ENCODE peak calls at places on chromosomes 5 and 9, in ten cellular contexts. V, I, X, W, K, Y, O, Z, A and T are unnamed samples.

GRCh38 chr5:115840825-115841224 is 540 bp downstream of the ATG12 start:
- DNase-seq in Y (no peak), Z (no peak), K (no peak), V (no peak), X (no peak), I (no peak), W (no peak), A (no peak), O (no peak), T (no peak)

GRCh38 chr5:2529371-2530100 is 221.9 kb downstream of the IRX2 start:
- DNase-seq in Y (no peak), A (no peak), O (no peak), K (no peak), X (no peak), V (no peak), Z (no peak), W (no peak), I (no peak), T (no peak)

GRCh38 chr9:33131505-33132248 is 35.5 kb downstream of the B4GALT1 start:
- DNase-seq in Z (no peak), X (no peak), I (no peak), A (no peak), Y (no peak), O (no peak), V (no peak), W (no peak), K (no peak), T (no peak)

GRCh38 chr9:124553738-124554137 is 46.5 kb upstream of the NR5A1 start:
- DNase-seq in K (peak; percentile 53), Y (no peak), I (peak; percentile 48), A (no peak), O (no peak), V (no peak), X (no peak), W (no peak), Z (no peak), T (no peak)

GRCh38 chr5:135376961-135377621 is 21.9 kb downstream of the MACROH2A1 start:
- DNase-seq in Z (no peak), X (no peak), A (no peak), K (peak; percentile 78), O (no peak), Y (no peak), I (no peak), V (no peak), W (no peak), T (no peak)

GRCh38 chr9:131045300-131046092 is 36.5 kb downstream of the LAMC3 start:
- DNase-seq in X (no peak), A (no peak), K (no peak), O (no peak), V (no peak), W (no peak), Z (no peak), I (peak; percentile 13), Y (peak; percentile 27), T (no peak)

GRCh38 chr9:88933607-88934379 is 57.5 kb upstream of the S1PR3 start:
- DNase-seq in K (no peak), O (no peak), I (no peak), A (no peak), Z (no peak), X (no peak), Y (no peak), V (no peak), W (no peak), T (no peak)

GRCh38 chr5:66307647-66308257 is 163.7 kb downstream of the SREK1 start:
- DNase-seq in I (peak; percentile 85), V (no peak), X (no peak), O (no peak), Z (no peak), K (peak; percentile 89), A (peak; percentile 72), W (no peak), Y (peak; percentile 53), T (no peak)

GRCh38 chr9:34145165-34145564 is 18.7 kb upstream of the DCAF12 start:
- DNase-seq in A (peak; percentile 19), O (no peak), I (no peak), X (no peak), Z (no peak), V (no peak), W (no peak), Y (no peak), K (no peak), T (no peak)

GRCh38 chr9:130835441-130836298 is 616 bp downstream of the ABL1 start:
- DNase-seq in I (peak; percentile 55), A (peak; percentile 85), K (peak; percentile 65), O (peak; percentile 67), V (peak; percentile 58), Z (peak; percentile 67), X (peak; percentile 58), Y (peak; percentile 45), W (peak; percentile 48), T (no peak)

GRCh38 chr5:154652746-154653417 is 102.3 kb upstream of the LARP1 start:
- DNase-seq in W (no peak), A (no peak), X (peak; percentile 34), I (peak; percentile 23), O (no peak), Z (no peak), V (no peak), K (no peak), Y (no peak), T (no peak)

GRCh38 chr5:17187401-17187800 is 30.0 kb upstream of the BASP1 start:
- DNase-seq in K (peak; percentile 24), Y (no peak), A (no peak), W (no peak), Z (no peak), O (no peak), V (no peak), I (no peak), X (no peak), T (no peak)

GRCh38 chr5:61048534-61048933 is 103.5 kb downstream of the NDUFAF2 start:
- DNase-seq in W (no peak), K (peak; percentile 48), X (no peak), V (no peak), Y (no peak), O (no peak), Z (no peak), I (peak; percentile 30), A (no peak), T (no peak)
- H3K4me1 ChIP-seq in W (no peaks in the 10 kb centered on the region), K (peaks cover 32% of the 10 kb centered on the region), X (no peaks in the 10 kb centered on the region), V (no peaks in the 10 kb centered on the region), Y (peaks cover 41% of the 10 kb centered on the region), O (no peaks in the 10 kb centered on the region), Z (no peaks in the 10 kb centered on the region), I (no peaks in the 10 kb centered on the region), A (no peaks in the 10 kb centered on the region), T (peaks cover 19% of the 10 kb centered on the region)

GRCh38 chr9:37996812-37997202 is 72.2 kb downstream of the SHB start:
- DNase-seq in Z (no peak), V (no peak), K (no peak), O (peak; percentile 24), X (no peak), I (no peak), Y (no peak), W (no peak), A (no peak), T (no peak)
- H3K4me1 ChIP-seq in Z (peaks cover 82% of the 10 kb centered on the region), V (peaks cover 3% of the 10 kb centered on the region), K (peaks cover 30% of the 10 kb centered on the region), O (no peaks in the 10 kb centered on the region), X (peaks cover 38% of the 10 kb centered on the region), I (peaks cover 72% of the 10 kb centered on the region), Y (peaks cover 42% of the 10 kb centered on the region), W (peaks cover 26% of the 10 kb centered on the region), A (peaks cover 2% of the 10 kb centered on the region), T (peaks cover 26% of the 10 kb centered on the region)

DNA sequence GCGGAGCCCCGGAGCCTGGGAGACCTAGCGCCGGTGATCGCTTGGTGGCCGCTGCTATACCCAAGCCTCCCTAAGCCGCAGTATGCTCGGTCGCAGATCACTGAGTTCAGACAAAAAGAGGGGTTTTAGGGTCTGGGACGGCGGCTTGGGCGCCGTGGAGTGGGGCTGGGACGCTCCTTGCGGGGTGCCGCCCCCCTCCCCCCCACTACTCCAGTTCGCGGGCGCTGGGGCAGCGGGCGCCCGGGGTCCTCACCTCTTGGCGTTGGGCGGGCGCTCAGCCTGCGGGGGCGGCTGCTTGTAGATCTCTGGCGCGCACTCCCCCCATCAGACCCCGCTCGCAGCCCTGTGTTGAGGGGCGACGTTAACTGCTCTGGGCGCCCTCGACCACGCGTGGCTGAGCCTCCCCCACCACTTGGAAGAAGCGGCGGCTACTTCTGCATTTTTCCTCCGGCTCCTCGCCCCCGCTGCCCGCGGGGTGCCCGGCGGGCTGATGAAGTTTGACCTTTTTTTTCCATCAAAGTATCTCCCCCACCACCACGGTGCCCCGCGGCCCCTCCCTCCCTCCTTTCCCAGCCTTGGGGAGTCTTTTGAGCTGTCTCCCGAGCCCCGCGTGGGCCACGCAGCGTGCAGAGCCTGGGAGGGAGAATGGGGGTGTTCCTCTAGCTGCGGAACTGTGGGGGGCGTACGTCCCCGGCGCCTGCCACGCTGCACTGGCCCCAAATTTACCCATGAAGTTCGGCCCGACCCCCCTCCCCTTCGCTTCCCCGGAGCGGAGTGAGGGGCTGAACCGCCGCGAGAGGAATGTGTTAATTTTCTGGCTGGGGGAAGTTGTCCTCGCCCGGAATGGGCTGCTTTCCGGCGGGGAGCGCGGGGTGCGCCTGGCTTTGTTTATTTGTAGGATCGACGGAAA is 1.2 kb downstream of the CXXC5 start:
- DNase-seq in Z (peak; percentile 47), Y (no peak), V (no peak), I (no peak), K (peak; percentile 62), X (peak; percentile 35), W (no peak), A (peak; percentile 80), O (peak; percentile 70), T (no peak)
- H3K4me1 ChIP-seq in Z (peaks cover 55% of the 10 kb centered on the region), Y (peaks cover 62% of the 10 kb centered on the region), V (peaks cover 12% of the 10 kb centered on the region), I (peaks cover 36% of the 10 kb centered on the region), K (peaks cover 46% of the 10 kb centered on the region), X (peaks cover 57% of the 10 kb centered on the region), W (peaks cover 32% of the 10 kb centered on the region), A (peaks cover 27% of the 10 kb centered on the region), O (no peaks in the 10 kb centered on the region), T (peaks cover 42% of the 10 kb centered on the region)

DNA sequence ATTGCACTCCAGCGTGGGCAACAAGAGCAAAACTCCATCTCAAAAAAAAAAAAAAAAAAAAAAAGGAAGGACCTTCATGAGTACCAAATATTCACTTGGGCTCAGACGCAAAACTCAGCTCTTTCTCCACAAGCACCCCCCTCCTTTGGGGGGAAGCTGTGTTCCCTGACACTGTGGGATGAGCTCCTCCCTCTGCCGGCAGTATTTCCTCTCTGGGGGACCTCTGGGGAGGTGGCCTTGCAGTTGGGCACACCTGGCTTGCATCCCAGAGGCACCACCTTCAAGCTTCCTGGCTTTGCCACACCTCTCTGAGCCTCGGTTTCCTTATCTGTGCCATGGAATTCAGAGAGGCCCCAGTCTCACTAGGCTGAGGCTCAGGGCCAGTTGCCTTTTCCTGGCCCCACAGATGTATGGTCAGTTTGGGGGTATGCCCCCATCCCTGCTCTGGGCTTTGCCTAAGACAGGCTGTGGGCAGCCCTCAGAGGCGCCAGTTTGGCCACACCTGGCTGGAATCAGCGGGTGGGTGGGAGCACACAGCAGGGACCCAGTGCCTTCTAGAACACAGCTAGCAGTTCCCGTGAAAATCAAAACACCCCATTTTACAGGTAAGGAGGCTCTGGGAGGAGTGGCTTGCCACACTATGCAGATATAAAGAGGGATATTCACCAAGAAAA is 157.5 kb upstream of the IER5L start:
- DNase-seq in K (no peak), W (no peak), Y (no peak), V (no peak), X (peak; percentile 50), O (no peak), Z (peak; percentile 65), A (no peak), I (peak; percentile 53), T (no peak)
- H3K4me1 ChIP-seq in K (peaks cover 58% of the 10 kb centered on the region), W (peaks cover 18% of the 10 kb centered on the region), Y (peaks cover 60% of the 10 kb centered on the region), V (peaks cover 19% of the 10 kb centered on the region), X (peaks cover 36% of the 10 kb centered on the region), O (no peaks in the 10 kb centered on the region), Z (peaks cover 57% of the 10 kb centered on the region), A (peaks cover 18% of the 10 kb centered on the region), I (peaks cover 24% of the 10 kb centered on the region), T (peaks cover 16% of the 10 kb centered on the region)

GRCh38 chr5:180975338-180975737 is 13.3 kb upstream of the BTNL3 start:
- DNase-seq in X (no peak), Z (no peak), V (no peak), I (no peak), Y (no peak), K (no peak), O (no peak), A (no peak), W (no peak), T (no peak)
- H3K4me1 ChIP-seq in X (peaks cover 24% of the 10 kb centered on the region), Z (no peaks in the 10 kb centered on the region), V (no peaks in the 10 kb centered on the region), I (no peaks in the 10 kb centered on the region), Y (no peaks in the 10 kb centered on the region), K (no peaks in the 10 kb centered on the region), O (no peaks in the 10 kb centered on the region), A (no peaks in the 10 kb centered on the region), W (no peaks in the 10 kb centered on the region), T (no peaks in the 10 kb centered on the region)